ENCODE peak calls at places on chromosomes 2 and 18, in nine cellular contexts. One of them, this sample, is unnamed.

GRCh38 chr18:9885170-9886004 is at the start of gene TXNDC2:
- DNase-seq in OCI-LY7: no peak
- DNase-seq in PC-3: no peak
- DNase-seq in fibroblast of lung: peak; percentile 25
- DNase-seq in heart left ventricle: no peak
- DNase-seq in GM23248: no peak
- DNase-seq in neuronal stem cell: no peak
- DNase-seq in tibial nerve: no peak
- DNase-seq in astrocyte: no peak
- DNase-seq in this sample: no peak

GRCh38 chr2:62423883-62424458 is 82.0 kb downstream of the TMEM17 start:
- DNase-seq in OCI-LY7: no peak
- DNase-seq in PC-3: no peak
- DNase-seq in fibroblast of lung: no peak
- DNase-seq in heart left ventricle: no peak
- DNase-seq in GM23248: no peak
- DNase-seq in neuronal stem cell: no peak
- DNase-seq in tibial nerve: no peak
- DNase-seq in astrocyte: no peak
- DNase-seq in this sample: no peak

GRCh38 chr2:26557244-26557925 is 79.5 kb upstream of the OTOF start:
- DNase-seq in OCI-LY7: no peak
- DNase-seq in PC-3: no peak
- DNase-seq in fibroblast of lung: no peak
- DNase-seq in heart left ventricle: no peak
- DNase-seq in GM23248: no peak
- DNase-seq in neuronal stem cell: no peak
- DNase-seq in tibial nerve: no peak
- DNase-seq in astrocyte: no peak
- DNase-seq in this sample: peak; percentile 24

GRCh38 chr2:224263571-224264043 is 138.3 kb downstream of the FAM124B start:
- DNase-seq in OCI-LY7: no peak
- DNase-seq in PC-3: peak; percentile 74
- DNase-seq in fibroblast of lung: peak; percentile 79
- DNase-seq in heart left ventricle: no peak
- DNase-seq in GM23248: peak; percentile 69
- DNase-seq in neuronal stem cell: no peak
- DNase-seq in tibial nerve: no peak
- DNase-seq in astrocyte: peak; percentile 74
- DNase-seq in this sample: no peak

GRCh38 chr2:40367652-40368051 is 84.2 kb downstream of the SLC8A1 start:
- DNase-seq in OCI-LY7: no peak
- DNase-seq in PC-3: peak; percentile 79
- DNase-seq in fibroblast of lung: peak; percentile 87
- DNase-seq in heart left ventricle: no peak
- DNase-seq in GM23248: peak; percentile 67
- DNase-seq in neuronal stem cell: no peak
- DNase-seq in tibial nerve: no peak
- DNase-seq in astrocyte: peak; percentile 83
- DNase-seq in this sample: no peak

GRCh38 chr2:191612496-191612895 is 65.4 kb upstream of the NABP1 start:
- DNase-seq in OCI-LY7: no peak
- DNase-seq in PC-3: peak; percentile 88
- DNase-seq in fibroblast of lung: peak; percentile 100
- DNase-seq in heart left ventricle: no peak
- DNase-seq in GM23248: peak; percentile 97
- DNase-seq in neuronal stem cell: no peak
- DNase-seq in tibial nerve: no peak
- DNase-seq in astrocyte: peak; percentile 99
- DNase-seq in this sample: no peak

GRCh38 chr18:61602836-61603235 is 269.6 kb downstream of the CDH20 start:
- DNase-seq in OCI-LY7: no peak
- DNase-seq in PC-3: peak; percentile 28
- DNase-seq in fibroblast of lung: peak; percentile 31
- DNase-seq in heart left ventricle: no peak
- DNase-seq in GM23248: peak; percentile 77
- DNase-seq in neuronal stem cell: no peak
- DNase-seq in tibial nerve: no peak
- DNase-seq in astrocyte: no peak
- DNase-seq in this sample: no peak

GRCh38 chr2:64222942-64223511 is 78.8 kb upstream of the PELI1 start:
- DNase-seq in OCI-LY7: peak; percentile 45
- DNase-seq in PC-3: no peak
- DNase-seq in fibroblast of lung: no peak
- DNase-seq in heart left ventricle: no peak
- DNase-seq in GM23248: no peak
- DNase-seq in neuronal stem cell: no peak
- DNase-seq in tibial nerve: no peak
- DNase-seq in astrocyte: no peak
- DNase-seq in this sample: no peak

GRCh38 chr18:59006461-59007067 is 133.1 kb upstream of the SEC11C start:
- DNase-seq in OCI-LY7: no peak
- DNase-seq in PC-3: no peak
- DNase-seq in fibroblast of lung: peak; percentile 84
- DNase-seq in heart left ventricle: no peak
- DNase-seq in GM23248: peak; percentile 37
- DNase-seq in neuronal stem cell: no peak
- DNase-seq in tibial nerve: no peak
- DNase-seq in astrocyte: peak; percentile 80
- DNase-seq in this sample: no peak

GRCh38 chr2:165794520-165794882 is 454 bp upstream of the GALNT3 start:
- DNase-seq in OCI-LY7: no peak
- DNase-seq in PC-3: peak; percentile 82
- DNase-seq in fibroblast of lung: peak; percentile 49
- DNase-seq in heart left ventricle: peak; percentile 25
- DNase-seq in GM23248: peak; percentile 74
- DNase-seq in neuronal stem cell: peak; percentile 14
- DNase-seq in tibial nerve: no peak
- DNase-seq in astrocyte: peak; percentile 32
- DNase-seq in this sample: peak; percentile 46

GRCh38 chr2:186544255-186544675 is 45.6 kb upstream of the ITGAV start:
- DNase-seq in OCI-LY7: no peak
- DNase-seq in PC-3: peak; percentile 91
- DNase-seq in fibroblast of lung: peak; percentile 92
- DNase-seq in heart left ventricle: no peak
- DNase-seq in GM23248: peak; percentile 84
- DNase-seq in neuronal stem cell: peak; percentile 52
- DNase-seq in tibial nerve: no peak
- DNase-seq in astrocyte: peak; percentile 92
- DNase-seq in this sample: no peak

GRCh38 chr2:119849838-119850565 is 90.3 kb downstream of the PTPN4 start:
- DNase-seq in OCI-LY7: no peak
- DNase-seq in PC-3: no peak
- DNase-seq in fibroblast of lung: peak; percentile 33
- DNase-seq in heart left ventricle: no peak
- DNase-seq in GM23248: peak; percentile 16
- DNase-seq in neuronal stem cell: no peak
- DNase-seq in tibial nerve: no peak
- DNase-seq in astrocyte: no peak
- DNase-seq in this sample: no peak

GRCh38 chr2:62747876-62748275 is 42.4 kb downstream of the EHBP1 start:
- DNase-seq in OCI-LY7: no peak
- DNase-seq in PC-3: no peak
- DNase-seq in fibroblast of lung: no peak
- DNase-seq in heart left ventricle: no peak
- DNase-seq in GM23248: no peak
- DNase-seq in neuronal stem cell: no peak
- DNase-seq in tibial nerve: no peak
- DNase-seq in astrocyte: no peak
- DNase-seq in this sample: no peak

GRCh38 chr18:11851156-11852047 is at the start of gene CHMP1B:
- DNase-seq in OCI-LY7: peak; percentile 97
- DNase-seq in PC-3: peak; percentile 97
- DNase-seq in fibroblast of lung: peak; percentile 98
- DNase-seq in heart left ventricle: peak; percentile 99
- DNase-seq in GM23248: peak; percentile 99
- DNase-seq in neuronal stem cell: peak; percentile 95
- DNase-seq in tibial nerve: peak; percentile 97
- DNase-seq in astrocyte: peak; percentile 96
- DNase-seq in this sample: peak; percentile 99
- H3K4me3 ChIP-seq in OCI-LY7: peak within 1 kb of the TSS; percentile 90
- H3K4me3 ChIP-seq in PC-3: peak within 1 kb of the TSS; percentile 91
- H3K4me3 ChIP-seq in fibroblast of lung: peak within 1 kb of the TSS; percentile 98
- H3K4me3 ChIP-seq in heart left ventricle: peak within 1 kb of the TSS; percentile 97
- H3K4me3 ChIP-seq in GM23248: peak within 1 kb of the TSS; percentile 97
- H3K4me3 ChIP-seq in neuronal stem cell: peak within 1 kb of the TSS; percentile 88
- H3K4me3 ChIP-seq in tibial nerve: peak within 1 kb of the TSS; percentile 87
- H3K4me3 ChIP-seq in astrocyte: peak within 1 kb of the TSS; percentile 100
- H3K4me3 ChIP-seq in this sample: peak within 1 kb of the TSS; percentile 91

GRCh38 chr2:217907266-217907665 is 95.5 kb downstream of the TNS1 start:
- DNase-seq in OCI-LY7: no peak
- DNase-seq in PC-3: no peak
- DNase-seq in fibroblast of lung: no peak
- DNase-seq in heart left ventricle: peak; percentile 20
- DNase-seq in GM23248: no peak
- DNase-seq in neuronal stem cell: no peak
- DNase-seq in tibial nerve: no peak
- DNase-seq in astrocyte: no peak
- DNase-seq in this sample: peak; percentile 31

GRCh38 chr2:217906787-217907186 is 96.0 kb downstream of the TNS1 start:
- DNase-seq in OCI-LY7: no peak
- DNase-seq in PC-3: no peak
- DNase-seq in fibroblast of lung: no peak
- DNase-seq in heart left ventricle: peak; percentile 71
- DNase-seq in GM23248: peak; percentile 37
- DNase-seq in neuronal stem cell: no peak
- DNase-seq in tibial nerve: no peak
- DNase-seq in astrocyte: no peak
- DNase-seq in this sample: no peak

GRCh38 chr2:217904614-217904965 is 98.2 kb downstream of the TNS1 start:
- DNase-seq in OCI-LY7: no peak
- DNase-seq in PC-3: no peak
- DNase-seq in fibroblast of lung: no peak
- DNase-seq in heart left ventricle: peak; percentile 58
- DNase-seq in GM23248: no peak
- DNase-seq in neuronal stem cell: no peak
- DNase-seq in tibial nerve: no peak
- DNase-seq in astrocyte: no peak
- DNase-seq in this sample: peak; percentile 44

GRCh38 chr2:217905395-217905794 is 97.4 kb downstream of the TNS1 start:
- DNase-seq in OCI-LY7: no peak
- DNase-seq in PC-3: no peak
- DNase-seq in fibroblast of lung: no peak
- DNase-seq in heart left ventricle: peak; percentile 88
- DNase-seq in GM23248: no peak
- DNase-seq in neuronal stem cell: no peak
- DNase-seq in tibial nerve: peak; percentile 57
- DNase-seq in astrocyte: no peak
- DNase-seq in this sample: peak; percentile 87

GRCh38 chr2:217905906-217906305 is 96.9 kb downstream of the TNS1 start:
- DNase-seq in OCI-LY7: no peak
- DNase-seq in PC-3: no peak
- DNase-seq in fibroblast of lung: no peak
- DNase-seq in heart left ventricle: peak; percentile 47
- DNase-seq in GM23248: no peak
- DNase-seq in neuronal stem cell: no peak
- DNase-seq in tibial nerve: no peak
- DNase-seq in astrocyte: no peak
- DNase-seq in this sample: peak; percentile 57
- H3K4me1 ChIP-seq in OCI-LY7: no peaks in the 10 kb centered on the region
- H3K4me1 ChIP-seq in PC-3: no peaks in the 10 kb centered on the region
- H3K4me1 ChIP-seq in fibroblast of lung: peaks cover 44% of the 10 kb centered on the region
- H3K4me1 ChIP-seq in heart left ventricle: peaks cover 100% of the 10 kb centered on the region
- H3K4me1 ChIP-seq in GM23248: peaks cover 44% of the 10 kb centered on the region
- H3K4me1 ChIP-seq in neuronal stem cell: peaks cover 1% of the 10 kb centered on the region
- H3K4me1 ChIP-seq in tibial nerve: peaks cover 86% of the 10 kb centered on the region
- H3K4me1 ChIP-seq in astrocyte: peaks cover 45% of the 10 kb centered on the region
- H3K4me1 ChIP-seq in this sample: peaks cover 91% of the 10 kb centered on the region

GRCh38 chr18:35392375-35392774 is 15.2 kb upstream of the ZNF396 start:
- DNase-seq in OCI-LY7: no peak
- DNase-seq in PC-3: no peak
- DNase-seq in fibroblast of lung: no peak
- DNase-seq in heart left ventricle: no peak
- DNase-seq in GM23248: no peak
- DNase-seq in neuronal stem cell: no peak
- DNase-seq in tibial nerve: no peak
- DNase-seq in astrocyte: no peak
- DNase-seq in this sample: no peak

GRCh38 chr18:35387367-35387685 is 10.2 kb upstream of the ZNF396 start:
- DNase-seq in OCI-LY7: no peak
- DNase-seq in PC-3: no peak
- DNase-seq in fibroblast of lung: peak; percentile 79
- DNase-seq in heart left ventricle: no peak
- DNase-seq in GM23248: no peak
- DNase-seq in neuronal stem cell: no peak
- DNase-seq in tibial nerve: no peak
- DNase-seq in astrocyte: peak; percentile 74
- DNase-seq in this sample: no peak

GRCh38 chr18:35390956-35391695 is 14.0 kb upstream of the ZNF396 start:
- DNase-seq in OCI-LY7: no peak
- DNase-seq in PC-3: no peak
- DNase-seq in fibroblast of lung: no peak
- DNase-seq in heart left ventricle: no peak
- DNase-seq in GM23248: peak; percentile 29
- DNase-seq in neuronal stem cell: no peak
- DNase-seq in tibial nerve: no peak
- DNase-seq in astrocyte: no peak
- DNase-seq in this sample: no peak

GRCh38 chr18:35386600-35387366 is 9.6 kb upstream of the ZNF396 start:
- DNase-seq in OCI-LY7: peak; percentile 71
- DNase-seq in PC-3: peak; percentile 66
- DNase-seq in fibroblast of lung: peak; percentile 74
- DNase-seq in heart left ventricle: peak; percentile 69
- DNase-seq in GM23248: peak; percentile 86
- DNase-seq in neuronal stem cell: peak; percentile 72
- DNase-seq in tibial nerve: peak; percentile 44
- DNase-seq in astrocyte: peak; percentile 59
- DNase-seq in this sample: peak; percentile 21

GRCh38 chr18:35389095-35389618 is 12.0 kb upstream of the ZNF396 start:
- DNase-seq in OCI-LY7: no peak
- DNase-seq in PC-3: no peak
- DNase-seq in fibroblast of lung: peak; percentile 89
- DNase-seq in heart left ventricle: no peak
- DNase-seq in GM23248: peak; percentile 81
- DNase-seq in neuronal stem cell: no peak
- DNase-seq in tibial nerve: no peak
- DNase-seq in astrocyte: peak; percentile 87
- DNase-seq in this sample: no peak
- H3K4me3 ChIP-seq in OCI-LY7: no peak overlapping the region
- H3K4me3 ChIP-seq in PC-3: no peak overlapping the region
- H3K4me3 ChIP-seq in fibroblast of lung: no peak overlapping the region
- H3K4me3 ChIP-seq in heart left ventricle: peak overlapping the region; percentile 12
- H3K4me3 ChIP-seq in GM23248: peak overlapping the region; percentile 64
- H3K4me3 ChIP-seq in neuronal stem cell: no peak overlapping the region
- H3K4me3 ChIP-seq in tibial nerve: no peak overlapping the region
- H3K4me3 ChIP-seq in astrocyte: peak overlapping the region; percentile 24
- H3K4me3 ChIP-seq in this sample: no peak overlapping the region

DNA sequence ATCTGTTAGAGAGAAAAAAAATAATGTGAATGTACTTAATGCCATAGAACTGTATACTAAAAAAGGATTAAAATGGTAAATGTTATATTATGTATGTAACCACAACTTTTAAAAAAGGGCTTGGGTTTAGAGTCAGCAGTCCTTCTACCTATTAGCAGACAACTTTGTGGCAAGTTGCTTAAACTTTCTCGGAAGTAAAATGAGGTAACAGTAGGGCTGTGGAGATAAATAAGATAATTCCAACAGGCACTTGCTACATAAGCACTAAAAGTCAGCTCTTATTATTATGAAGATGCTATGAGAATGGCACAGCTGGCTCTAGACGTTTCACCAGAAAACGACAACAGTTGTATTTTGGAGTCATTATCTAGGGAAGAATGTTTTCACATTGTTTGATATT is 31.3 kb downstream of the AAK1 start:
- DNase-seq in OCI-LY7: no peak
- DNase-seq in PC-3: no peak
- DNase-seq in fibroblast of lung: no peak
- DNase-seq in heart left ventricle: no peak
- DNase-seq in GM23248: no peak
- DNase-seq in neuronal stem cell: no peak
- DNase-seq in tibial nerve: no peak
- DNase-seq in astrocyte: no peak
- DNase-seq in this sample: no peak
- H3K4me1 ChIP-seq in OCI-LY7: no peaks in the 10 kb centered on the region
- H3K4me1 ChIP-seq in PC-3: peaks cover 27% of the 10 kb centered on the region
- H3K4me1 ChIP-seq in fibroblast of lung: no peaks in the 10 kb centered on the region
- H3K4me1 ChIP-seq in heart left ventricle: peaks cover 37% of the 10 kb centered on the region
- H3K4me1 ChIP-seq in GM23248: peaks cover 11% of the 10 kb centered on the region
- H3K4me1 ChIP-seq in neuronal stem cell: peaks cover 1% of the 10 kb centered on the region
- H3K4me1 ChIP-seq in tibial nerve: no peaks in the 10 kb centered on the region
- H3K4me1 ChIP-seq in astrocyte: peaks cover 8% of the 10 kb centered on the region
- H3K4me1 ChIP-seq in this sample: peaks cover 23% of the 10 kb centered on the region